ENCODE peak calls at places on chromosomes 3 and 15, in six cellular contexts. K, Y, R, J, U and E are unnamed samples.

GRCh38 chr3:122091602-122092006 is 36.4 kb downstream of the CD86 start:
- DNase-seq in K (no peak), Y (no peak), R (no peak), J (no peak), U (no peak), E (no peak)

GRCh38 chr3:61358364-61358763 is 107.1 kb upstream of the FHIT start:
- DNase-seq in K (no peak), Y (no peak), R (no peak), J (no peak), U (no peak), E (no peak)

GRCh38 chr3:180036092-180036677 is 552 bp downstream of the PEX5L start:
- DNase-seq in K (no peak), Y (no peak), R (no peak), J (no peak), U (no peak), E (no peak)

GRCh38 chr15:90885432-90886290 is 1.4 kb downstream of the FES start:
- DNase-seq in K (peak; percentile 65), Y (peak; percentile 76), R (no peak), J (peak; percentile 94), U (no peak), E (peak; percentile 94)

GRCh38 chr3:129424185-129424841 is 4.1 kb downstream of the EFCAB12 start:
- DNase-seq in K (peak; percentile 48), Y (no peak), R (no peak), J (no peak), U (no peak), E (peak; percentile 57)

GRCh38 chr15:56369234-56369633 is 4.0 kb downstream of the TEX9 start:
- DNase-seq in K (no peak), Y (no peak), R (no peak), J (no peak), U (no peak), E (no peak)

GRCh38 chr3:170614214-170614966 is 28.5 kb upstream of the SLC7A14 start:
- DNase-seq in K (peak; percentile 92), Y (no peak), R (no peak), J (no peak), U (peak; percentile 81), E (no peak)

GRCh38 chr15:59953392-59953883 is 50.7 kb upstream of the FOXB1 start:
- DNase-seq in K (no peak), Y (peak; percentile 26), R (no peak), J (peak; percentile 6), U (no peak), E (peak; percentile 53)

GRCh38 chr15:91974321-91974720 is 120.8 kb downstream of the SLCO3A1 start:
- DNase-seq in K (no peak), Y (no peak), R (no peak), J (no peak), U (no peak), E (no peak)

GRCh38 chr3:196388946-196389345 is 43.3 kb downstream of the UBXN7 start:
- DNase-seq in K (peak; percentile 34), Y (no peak), R (no peak), J (no peak), U (no peak), E (no peak)

GRCh38 chr3:150759319-150759718 is 3.6 kb downstream of the SIAH2 start:
- DNase-seq in K (no peak), Y (no peak), R (no peak), J (no peak), U (no peak), E (no peak)

GRCh38 chr15:98382139-98382538 is 266.2 kb upstream of the IGF1R start:
- DNase-seq in K (no peak), Y (no peak), R (no peak), J (peak; percentile 55), U (no peak), E (peak; percentile 67)

GRCh38 chr15:56919708-56920637 is 1.5 kb downstream of the TCF12 start:
- DNase-seq in K (peak; percentile 50), Y (no peak), R (no peak), J (no peak), U (no peak), E (peak; percentile 84)

GRCh38 chr3:138684411-138684810 is 75.8 kb downstream of the FAIM start:
- DNase-seq in K (no peak), Y (no peak), R (no peak), J (no peak), U (no peak), E (no peak)

GRCh38 chr15:56792211-56792610 is 58.9 kb upstream of the ZNF280D start:
- DNase-seq in K (peak; percentile 55), Y (no peak), R (no peak), J (no peak), U (no peak), E (no peak)

GRCh38 chr15:82183121-82184031 is 79.2 kb downstream of the EFL1 start:
- DNase-seq in K (peak; percentile 76), Y (no peak), R (no peak), J (no peak), U (no peak), E (no peak)

GRCh38 chr3:27596920-27597319 is 112.7 kb upstream of the SLC4A7 start:
- DNase-seq in K (peak; percentile 71), Y (no peak), R (no peak), J (no peak), U (no peak), E (no peak)

GRCh38 chr3:32226875-32227500 is 11.5 kb upstream of the CMTM8 start:
- DNase-seq in K (peak; percentile 55), Y (no peak), R (no peak), J (no peak), U (no peak), E (no peak)

GRCh38 chr3:108489776-108490175 is 20.6 kb downstream of the MYH15 start:
- DNase-seq in K (peak; percentile 52), Y (no peak), R (no peak), J (peak; percentile 26), U (no peak), E (peak; percentile 69)